ENCODE peak calls at places on chromosomes 16 and 17, in ten cellular contexts. G, J, B, T, D, U, O, F, Z and K are unnamed samples.

GRCh38 chr16:16127469-16128116 is 95.7 kb downstream of the ABCC6 start:
- DNase-seq in G (peak), J (peak), B (peak), T (peak), D (peak), U (peak), O (no peak), F (peak), Z (peak), K (peak)

GRCh38 chr16:4344659-4345438 is 6.3 kb downstream of the PAM16 start:
- DNase-seq in G (no peak), J (no peak), B (no peak), T (peak), D (no peak), U (no peak), O (peak), F (no peak), Z (no peak), K (no peak)

GRCh38 chr17:44901323-44901965 is 2.2 kb upstream of the EFTUD2 start:
- DNase-seq in G (no peak), J (peak), B (no peak), T (no peak), D (no peak), U (no peak), O (no peak), F (no peak), Z (no peak), K (no peak)

GRCh38 chr16:5633845-5634440 is 536.3 kb upstream of the EEF2KMT start:
- DNase-seq in G (no peak), J (no peak), B (no peak), T (peak), D (no peak), U (no peak), O (no peak), F (no peak), Z (no peak), K (no peak)

GRCh38 chr16:78684040-78684611 is 584.7 kb downstream of the WWOX start:
- DNase-seq in G (no peak), J (no peak), B (no peak), T (no peak), D (no peak), U (peak), O (no peak), F (no peak), Z (peak), K (no peak)

GRCh38 chr16:4465977-4466779 is 8.2 kb downstream of the NMRAL1 start:
- DNase-seq in G (no peak), J (no peak), B (peak), T (no peak), D (peak), U (no peak), O (no peak), F (no peak), Z (no peak), K (peak)

GRCh38 chr17:65594585-65594940 is 33.1 kb upstream of the AXIN2 start:
- DNase-seq in G (no peak), J (no peak), B (no peak), T (no peak), D (no peak), U (no peak), O (no peak), F (no peak), Z (no peak), K (no peak)

GRCh38 chr16:69311533-69312388 is 611 bp downstream of the VPS4A start:
- DNase-seq in G (peak), J (no peak), B (peak), T (no peak), D (no peak), U (no peak), O (no peak), F (peak), Z (no peak), K (peak)

GRCh38 chr17:7440113-7440822 is 956 bp downstream of the FGF11 start:
- DNase-seq in G (peak), J (no peak), B (no peak), T (no peak), D (no peak), U (peak), O (no peak), F (peak), Z (no peak), K (peak)

GRCh38 chr16:19245326-19245925 is 40.1 kb upstream of the CLEC19A start:
- DNase-seq in G (no peak), J (no peak), B (no peak), T (peak), D (no peak), U (no peak), O (peak), F (peak), Z (no peak), K (no peak)

GRCh38 chr17:78127888-78128615 is 503 bp downstream of the TMC6 start:
- DNase-seq in G (no peak), J (no peak), B (no peak), T (peak), D (no peak), U (no peak), O (no peak), F (peak), Z (no peak), K (no peak)

GRCh38 chr16:23595951-23596720 is at the start of gene NDUFAB1:
- DNase-seq in G (peak), J (peak), B (peak), T (peak), D (peak), U (peak), O (peak), F (peak), Z (peak), K (peak)

GRCh38 chr16:59574296-59574695 is 840.2 kb upstream of the GOT2 start:
- DNase-seq in G (no peak), J (no peak), B (no peak), T (no peak), D (no peak), U (no peak), O (no peak), F (no peak), Z (no peak), K (no peak)

GRCh38 chr17:67435122-67435521 is 58.0 kb downstream of the PITPNC1 start:
- DNase-seq in G (no peak), J (no peak), B (peak), T (no peak), D (no peak), U (no peak), O (no peak), F (no peak), Z (no peak), K (peak)

GRCh38 chr17:64063088-64063487 is 42.7 kb upstream of the ICAM2 start:
- DNase-seq in G (no peak), J (no peak), B (no peak), T (no peak), D (no peak), U (no peak), O (no peak), F (no peak), Z (no peak), K (no peak)

GRCh38 chr16:3607634-3608033 is 3.8 kb downstream of the SLX4 start:
- DNase-seq in G (no peak), J (no peak), B (no peak), T (no peak), D (no peak), U (no peak), O (no peak), F (no peak), Z (no peak), K (no peak)

GRCh38 chr17:78977992-78978973 is 1.4 kb downstream of the LGALS3BP start:
- DNase-seq in G (no peak), J (no peak), B (no peak), T (no peak), D (no peak), U (no peak), O (no peak), F (no peak), Z (no peak), K (no peak)

GRCh38 chr17:10649031-10649430 is 8.1 kb downstream of the MYH3 start:
- DNase-seq in G (no peak), J (peak), B (no peak), T (no peak), D (no peak), U (no peak), O (no peak), F (no peak), Z (no peak), K (no peak)

GRCh38 chr16:85573696-85574641 is 39.2 kb upstream of the GSE1 start:
- DNase-seq in G (no peak), J (no peak), B (no peak), T (no peak), D (no peak), U (peak), O (no peak), F (no peak), Z (no peak), K (no peak)

GRCh38 chr17:45131616-45132301 is 556 bp downstream of the PLCD3 start:
- DNase-seq in G (peak), J (no peak), B (peak), T (no peak), D (peak), U (peak), O (no peak), F (peak), Z (no peak), K (peak)

GRCh38 chr17:78883090-78883532 is 19.9 kb downstream of the CEP295NL start:
- DNase-seq in G (no peak), J (peak), B (no peak), T (no peak), D (no peak), U (peak), O (no peak), F (no peak), Z (peak), K (no peak)

GRCh38 chr17:4247981-4248388 is 15.8 kb downstream of the ANKFY1 start:
- DNase-seq in G (no peak), J (no peak), B (no peak), T (no peak), D (no peak), U (no peak), O (no peak), F (peak), Z (no peak), K (no peak)

GRCh38 chr17:31425646-31426045 is 34.2 kb downstream of the RAB11FIP4 start:
- DNase-seq in G (peak), J (no peak), B (no peak), T (peak), D (no peak), U (no peak), O (no peak), F (no peak), Z (no peak), K (no peak)

GRCh38 chr17:49390548-49391324 is 23.9 kb downstream of the PHB1 start:
- DNase-seq in G (no peak), J (no peak), B (no peak), T (no peak), D (no peak), U (no peak), O (no peak), F (no peak), Z (no peak), K (no peak)

GRCh38 chr17:80229011-80229410 is 8.8 kb downstream of the SLC26A11 start:
- DNase-seq in G (no peak), J (no peak), B (no peak), T (no peak), D (no peak), U (no peak), O (no peak), F (no peak), Z (no peak), K (no peak)